ENCODE peak calls at places on chromosomes 13 and 19, in four cellular contexts. Y is IMR-90, R is H1, B is mesenchymal stem cell. H is an unnamed sample.

GRCh38 chr13:43285891-43286602 is 262.7 kb downstream of the DNAJC15 start:
- DNase-seq in Y (peak; percentile 68), R (no peak), B (no peak), H (no peak)

GRCh38 chr19:33905937-33906577 is 109.4 kb downstream of the KCTD15 start:
- DNase-seq in Y (no peak), R (no peak), B (no peak), H (peak; percentile 63)

GRCh38 chr19:13974073-13974472 is 21.8 kb downstream of the DCAF15 start:
- DNase-seq in Y (no peak), R (peak; percentile 70), B (no peak), H (peak; percentile 35)

GRCh38 chr19:48608798-48609263 is 2.3 kb downstream of the SPACA4 start:
- DNase-seq in Y (no peak), R (no peak), B (no peak), H (no peak)

GRCh38 chr19:18437481-18438330 is at the start of gene ISYNA1:
- DNase-seq in Y (peak; percentile 20), R (no peak), B (peak; percentile 71), H (peak; percentile 69)

GRCh38 chr19:41263042-41263849 is 926 bp upstream of the HNRNPUL1 start:
- DNase-seq in Y (peak; percentile 96), R (no peak), B (peak; percentile 98), H (no peak)

GRCh38 chr19:49812997-49813861 is at the start of gene FUZ:
- DNase-seq in Y (peak; percentile 99), R (peak; percentile 96), B (peak; percentile 99), H (peak; percentile 97)

GRCh38 chr13:111239754-111240670 is 80.4 kb upstream of the TEX29 start:
- DNase-seq in Y (no peak), R (no peak), B (no peak), H (no peak)

GRCh38 chr13:113110048-113110851 is 4.7 kb downstream of the F7 start:
- DNase-seq in Y (no peak), R (no peak), B (no peak), H (no peak)

GRCh38 chr19:39351537-39352037 is 9.4 kb downstream of the SAMD4B start:
- DNase-seq in Y (peak; percentile 28), R (no peak), B (peak; percentile 51), H (no peak)

GRCh38 chr13:71866173-71867091 is 572 bp downstream of the DACH1 start:
- DNase-seq in Y (no peak), R (no peak), B (peak; percentile 56), H (no peak)

GRCh38 chr13:98456423-98456845 is 120.5 kb downstream of the STK24 start:
- DNase-seq in Y (no peak), R (no peak), B (no peak), H (no peak)

GRCh38 chr13:106433066-106433465 is 102.4 kb downstream of the EFNB2 start:
- DNase-seq in Y (no peak), R (no peak), B (no peak), H (no peak)

GRCh38 chr19:1279782-1280341 is 4.5 kb downstream of the FAM174C start:
- DNase-seq in Y (peak; percentile 80), R (no peak), B (peak; percentile 85), H (peak; percentile 84)
- H4K91ac ChIP-seq in Y (no peak overlapping the region), R (peak overlapping the region; percentile 10), B (no peak overlapping the region), H (no peak overlapping the region)

DNA sequence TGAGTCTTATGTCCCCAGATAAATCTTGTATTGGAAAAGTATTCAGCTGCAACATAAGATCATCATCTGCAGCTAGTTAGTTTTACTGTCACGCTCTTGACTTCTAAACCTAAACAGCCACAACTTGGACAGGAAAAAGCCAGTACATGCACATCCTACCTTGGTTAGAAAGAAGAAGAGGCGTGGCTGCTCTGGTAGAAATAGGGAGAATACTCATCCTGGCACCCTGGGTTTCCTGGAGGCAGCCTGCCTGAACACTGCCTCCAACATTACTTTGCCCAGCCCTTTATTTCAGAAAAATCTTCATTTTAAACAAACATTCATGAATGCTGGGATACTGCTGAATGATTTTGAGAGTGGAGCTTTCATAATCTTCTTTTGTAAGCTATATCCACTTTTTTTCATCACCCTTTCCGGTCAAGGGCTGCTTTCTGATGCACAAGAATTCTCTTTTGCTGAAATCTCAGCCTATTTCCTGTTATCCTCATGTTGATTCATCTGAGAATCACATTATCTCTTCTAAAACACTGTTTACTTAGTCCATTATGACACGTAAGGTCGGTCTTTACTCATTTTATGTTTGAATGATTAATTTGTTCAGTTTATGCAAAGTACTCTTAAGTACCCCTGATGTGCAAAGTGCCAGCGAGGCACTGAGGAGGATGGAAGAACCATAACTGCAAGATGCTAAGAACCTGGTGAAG is 55.2 kb downstream of the STARD13 start:
- DNase-seq in Y (peak; percentile 87), R (no peak), B (peak; percentile 78), H (no peak)
- H3K4me1 ChIP-seq in Y (peaks cover 34% of the 10 kb centered on the region), R (no peaks in the 10 kb centered on the region), B (peaks cover 16% of the 10 kb centered on the region), H (peaks cover 7% of the 10 kb centered on the region)

DNA sequence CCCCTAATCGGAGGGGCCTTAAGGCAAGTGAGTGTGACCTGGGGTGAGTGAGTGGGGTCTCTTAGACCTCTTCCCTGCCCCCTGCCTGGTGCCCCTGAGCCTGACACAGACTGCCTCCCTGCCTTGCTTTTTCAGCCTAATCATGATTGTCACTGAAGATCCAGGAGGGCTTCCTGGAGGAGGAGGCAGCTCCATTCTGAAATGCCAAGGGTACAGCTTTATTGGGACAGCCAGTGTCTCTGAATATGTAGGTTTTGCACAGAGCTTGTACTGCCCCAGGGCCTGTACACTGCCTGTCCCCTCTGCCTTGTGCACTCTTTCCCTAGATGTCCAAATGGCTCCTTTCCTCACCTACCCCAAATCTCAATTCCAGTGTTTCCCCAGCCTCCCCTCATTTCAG is 26.1 kb upstream of the SEMA6B start:
- DNase-seq in Y (no peak), R (no peak), B (no peak), H (no peak)
- H3K23ac ChIP-seq in Y (no peak overlapping the region), R (no peak overlapping the region), B (no peak overlapping the region), H (no peak overlapping the region)

DNA sequence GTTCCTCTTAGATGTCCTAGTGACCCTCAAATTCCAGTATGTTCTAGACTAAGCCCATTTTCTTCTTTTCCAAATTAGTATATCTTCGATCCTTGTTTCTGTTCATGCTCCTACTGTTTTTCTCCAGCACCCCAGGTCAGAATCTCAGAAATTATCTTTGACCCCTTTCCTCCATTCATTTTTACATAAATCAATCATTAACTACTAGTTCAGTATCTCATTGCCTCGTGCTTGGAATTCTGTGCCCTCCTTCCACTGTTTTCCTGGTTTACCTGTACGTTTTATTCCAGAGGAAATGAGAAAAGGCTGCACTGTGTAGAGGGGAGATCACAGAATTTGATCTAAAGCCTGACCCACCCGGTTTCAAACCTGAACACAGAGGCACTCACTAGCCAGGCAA is 107.9 kb downstream of the LRCH1 start:
- DNase-seq in Y (no peak), R (no peak), B (no peak), H (no peak)
- H4K91ac ChIP-seq in Y (no peak overlapping the region), R (no peak overlapping the region), B (no peak overlapping the region), H (no peak overlapping the region)

GRCh38 chr19:16604615-16605014 is 23.4 kb downstream of the MED26 start:
- DNase-seq in Y (no peak), R (no peak), B (no peak), H (no peak)

GRCh38 chr19:16601378-16602052 is 26.5 kb downstream of the MED26 start:
- DNase-seq in Y (no peak), R (no peak), B (no peak), H (no peak)

GRCh38 chr19:16605115-16605514 is 22.9 kb downstream of the MED26 start:
- DNase-seq in Y (no peak), R (no peak), B (no peak), H (no peak)

GRCh38 chr19:16600824-16601223 is 27.2 kb downstream of the MED26 start:
- DNase-seq in Y (no peak), R (no peak), B (no peak), H (no peak)

GRCh38 chr19:16603090-16603489 is 24.9 kb downstream of the MED26 start:
- DNase-seq in Y (no peak), R (no peak), B (no peak), H (no peak)
- H3K4me1 ChIP-seq in Y (peaks cover 13% of the 10 kb centered on the region), R (no peaks in the 10 kb centered on the region), B (peaks cover 29% of the 10 kb centered on the region), H (no peaks in the 10 kb centered on the region)